ENCODE peak calls at places on chromosomes 6 and 20, in five cellular contexts. K is trophoblast cell, D is IMR-90, F is neuronal stem cell, L is mesenchymal stem cell. Z is an unnamed sample.

GRCh38 chr20:11686195-11686594 is 231.5 kb upstream of the BTBD3 start:
- DNase-seq in K (no peak), D (no peak), F (no peak), L (no peak), Z (no peak)

GRCh38 chr6:15996030-15996429 is 132.9 kb upstream of the MYLIP start:
- DNase-seq in K (no peak), D (no peak), F (no peak), L (peak; percentile 65), Z (no peak)

GRCh38 chr6:52352239-52353008 is 9.5 kb upstream of the PAQR8 start:
- DNase-seq in K (peak; percentile 39), D (peak; percentile 98), F (no peak), L (peak; percentile 97), Z (no peak)

GRCh38 chr6:29831776-29832175 is 4.2 kb downstream of the HLA-G start:
- DNase-seq in K (no peak), D (no peak), F (no peak), L (no peak), Z (no peak)

GRCh38 chr20:46400828-46401477 is 5.5 kb downstream of the ELMO2 start:
- DNase-seq in K (no peak), D (peak; percentile 46), F (peak; percentile 21), L (peak; percentile 60), Z (no peak)

GRCh38 chr6:55963301-55963700 is 87.9 kb upstream of the BMP5 start:
- DNase-seq in K (no peak), D (no peak), F (no peak), L (peak; percentile 8), Z (no peak)

GRCh38 chr20:58086763-58087566 is 141.5 kb downstream of the ANKRD60 start:
- DNase-seq in K (peak; percentile 43), D (peak; percentile 27), F (peak; percentile 55), L (no peak), Z (peak; percentile 67)

GRCh38 chr6:3838992-3839867 is 9.9 kb upstream of the FAM50B start:
- DNase-seq in K (no peak), D (peak; percentile 57), F (no peak), L (peak; percentile 54), Z (no peak)

DNA sequence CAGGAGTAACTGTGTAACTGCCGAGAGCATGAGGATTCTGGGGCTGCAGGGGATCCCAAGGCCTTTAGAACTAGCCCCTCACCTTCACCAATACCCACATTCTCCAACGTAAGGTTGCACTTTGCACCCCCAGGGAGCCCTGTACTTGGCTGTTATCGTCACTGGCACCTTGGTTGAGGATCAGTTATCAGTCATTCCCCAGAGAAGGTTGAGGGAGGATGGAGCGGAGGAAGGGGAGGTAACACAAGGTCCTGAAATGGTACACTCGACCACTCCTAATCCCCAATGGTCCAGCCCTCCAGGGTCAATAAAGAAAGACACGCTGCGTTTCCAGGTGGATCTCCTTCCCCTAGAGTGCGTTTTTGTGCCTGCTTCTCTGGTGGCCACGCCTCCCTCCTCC is 1.1 kb upstream of the SPDEF start:
- DNase-seq in K (no peak), D (no peak), F (no peak), L (no peak), Z (no peak)
- H3K23ac ChIP-seq in K (peak overlapping the region; percentile 51), D (no peak overlapping the region), F (no peak overlapping the region), L (no peak overlapping the region), Z (no peak overlapping the region)

GRCh38 chr6:167826230-167827061 is at the start of gene AFDN:
- DNase-seq in K (peak; percentile 62), D (peak; percentile 21), F (peak; percentile 53), L (peak; percentile 63), Z (peak; percentile 64)
- H3K14ac ChIP-seq in K (peak within 1 kb of the TSS; percentile 98), D (peak within 1 kb of the TSS; percentile 44), F (peak within 1 kb of the TSS; percentile 99), L (no peak within 1 kb of the TSS), Z (peak within 1 kb of the TSS; percentile 80)

GRCh38 chr20:40768105-40768504 is 79.1 kb upstream of the MAFB start:
- DNase-seq in K (no peak), D (no peak), F (no peak), L (no peak), Z (peak; percentile 4)

GRCh38 chr20:40767530-40767924 is 78.5 kb upstream of the MAFB start:
- DNase-seq in K (no peak), D (no peak), F (no peak), L (no peak), Z (no peak)

GRCh38 chr20:40763646-40764295 is 74.7 kb upstream of the MAFB start:
- DNase-seq in K (no peak), D (no peak), F (no peak), L (no peak), Z (no peak)

GRCh38 chr20:40766790-40767529 is 77.9 kb upstream of the MAFB start:
- DNase-seq in K (no peak), D (no peak), F (no peak), L (no peak), Z (no peak)

DNA sequence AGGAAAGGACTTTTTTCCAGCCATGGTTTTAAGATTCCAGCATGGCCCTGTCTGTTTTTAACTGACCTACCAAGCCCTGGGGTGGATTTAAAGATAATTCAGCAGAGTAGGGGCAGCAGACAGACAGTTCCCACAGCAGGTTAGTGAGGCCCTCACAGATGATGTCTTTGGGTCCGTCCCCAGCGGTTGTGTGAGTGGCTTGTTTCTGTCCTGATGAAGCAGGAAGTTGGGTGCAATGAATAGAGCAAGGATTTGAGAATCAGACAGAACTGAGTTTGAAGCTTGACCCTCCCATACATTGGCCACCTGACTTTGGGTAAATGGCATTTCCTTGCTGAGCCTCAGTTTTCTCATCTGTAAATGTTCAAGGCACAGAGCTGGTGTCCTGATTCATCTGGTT is 77.0 kb upstream of the MAFB start:
- DNase-seq in K (no peak), D (no peak), F (no peak), L (no peak), Z (no peak)
- H2AFZ ChIP-seq in K (no peak overlapping the region), D (no peak overlapping the region), F (no peak overlapping the region), L (no peak overlapping the region), Z (no peak overlapping the region)

GRCh38 chr6:166558156-166559025 is 28.1 kb downstream of the RAMACL start:
- DNase-seq in K (no peak), D (no peak), F (no peak), L (no peak), Z (no peak)

GRCh38 chr6:166554316-166554715 is 32.2 kb downstream of the RAMACL start:
- DNase-seq in K (no peak), D (peak; percentile 59), F (no peak), L (peak; percentile 52), Z (no peak)

GRCh38 chr6:166555066-166555465 is 31.4 kb downstream of the RAMACL start:
- DNase-seq in K (no peak), D (no peak), F (no peak), L (no peak), Z (no peak)

GRCh38 chr6:166556871-166557322 is 29.6 kb downstream of the RAMACL start:
- DNase-seq in K (peak; percentile 33), D (peak; percentile 65), F (no peak), L (peak; percentile 37), Z (no peak)

GRCh38 chr6:166556336-166556735 is 30.1 kb downstream of the RAMACL start:
- DNase-seq in K (no peak), D (peak; percentile 28), F (no peak), L (peak; percentile 29), Z (no peak)
- H3K23ac ChIP-seq in K (no peak overlapping the region), D (no peak overlapping the region), F (no peak overlapping the region), L (no peak overlapping the region), Z (no peak overlapping the region)

GRCh38 chr6:154736613-154737259 is 3.5 kb downstream of the SCAF8 start:
- DNase-seq in K (no peak), D (no peak), F (no peak), L (no peak), Z (no peak)
- H3K14ac ChIP-seq in K (no peak overlapping the region), D (no peak overlapping the region), F (no peak overlapping the region), L (no peak overlapping the region), Z (no peak overlapping the region)

DNA sequence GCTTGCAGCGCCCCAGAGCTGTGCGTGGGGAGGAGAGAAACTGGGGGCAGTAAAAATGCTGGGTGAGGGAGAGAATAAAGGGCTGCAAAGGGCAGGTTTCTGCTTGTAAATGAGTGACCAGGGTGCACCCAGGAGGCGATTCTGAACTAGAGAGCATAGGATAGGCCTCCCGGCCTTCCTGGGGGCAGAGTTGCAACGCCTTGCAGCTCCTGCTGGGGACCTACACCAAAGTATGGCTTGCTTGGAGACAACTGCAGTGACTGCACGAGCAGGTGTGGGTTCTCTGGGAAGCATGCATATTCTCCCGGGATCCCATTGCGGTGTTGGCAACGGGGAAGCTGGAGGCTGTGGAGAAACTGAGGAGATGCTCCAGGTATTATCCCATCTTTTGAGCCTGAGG is 111.6 kb upstream of the SPACA1 start:
- DNase-seq in K (no peak), D (no peak), F (no peak), L (no peak), Z (no peak)
- H2AFZ ChIP-seq in K (no peak overlapping the region), D (no peak overlapping the region), F (no peak overlapping the region), L (no peak overlapping the region), Z (no peak overlapping the region)

Z was measured in H9.